ENCODE peak calls at places on chromosomes 7 and 10, in six cellular contexts. B, O, X, E, T and J are unnamed samples.

GRCh38 chr7:7742223-7742622 is 23.8 kb upstream of the RPA3 start:
- DNase-seq in E (no peak), B (no peak), X (no peak), T (no peak), O (no peak), J (no peak)

GRCh38 chr10:110657968-110658691 is 14.0 kb downstream of the RBM20 start:
- DNase-seq in B (no peak), O (no peak), T (no peak), X (no peak), E (no peak), J (no peak)

GRCh38 chr10:124715479-124715878 is 28.7 kb downstream of the FAM53B start:
- DNase-seq in O (peak), X (no peak), E (no peak), B (no peak), T (no peak), J (no peak)

GRCh38 chr7:5701085-5701914 is 80.2 kb downstream of the RNF216 start:
- DNase-seq in T (no peak), E (peak), B (no peak), O (no peak), X (no peak), J (peak)

GRCh38 chr7:68158686-68159255 is 1162.1 kb downstream of the TYW1 start:
- DNase-seq in T (no peak), X (no peak), B (no peak), E (no peak), O (no peak), J (no peak)

GRCh38 chr7:5420841-5421625 is 2.6 kb downstream of the TNRC18 start:
- DNase-seq in E (no peak), T (no peak), O (peak), X (no peak), B (no peak), J (peak)

GRCh38 chr7:24910551-24911212 is 69.3 kb downstream of the OSBPL3 start:
- DNase-seq in E (peak), X (no peak), T (no peak), B (no peak), O (no peak), J (no peak)

GRCh38 chr7:1768835-1769234 is 98.8 kb downstream of the ELFN1 start:
- DNase-seq in X (no peak), T (no peak), B (no peak), O (peak), E (no peak), J (no peak)

GRCh38 chr7:48144291-48144768 is 26.9 kb upstream of the ABCA13 start:
- DNase-seq in B (no peak), T (no peak), O (no peak), E (peak), X (no peak), J (no peak)

GRCh38 chr7:133081119-133081604 is 728 bp downstream of the CHCHD3 start:
- DNase-seq in X (peak), T (no peak), O (no peak), E (peak), B (no peak), J (peak)

GRCh38 chr10:92829042-92829785 is 19.1 kb upstream of the EXOC6 start:
- DNase-seq in O (no peak), X (no peak), B (no peak), E (no peak), T (no peak), J (no peak)

GRCh38 chr10:79382491-79382941 is 35.2 kb downstream of the PPIF start:
- DNase-seq in B (no peak), O (peak), E (no peak), X (no peak), T (peak), J (no peak)

GRCh38 chr10:19209319-19209718 is 160.7 kb downstream of the MALRD1 start:
- DNase-seq in T (no peak), E (no peak), O (no peak), X (no peak), B (no peak), J (no peak)

GRCh38 chr10:36882781-36883180 is 242.6 kb upstream of the ANKRD30A start:
- DNase-seq in E (no peak), T (no peak), X (no peak), O (no peak), B (no peak), J (no peak)

GRCh38 chr10:124999433-125000365 is 57.8 kb downstream of the ZRANB1 start:
- DNase-seq in O (peak), T (peak), X (no peak), E (peak), B (peak), J (peak)

GRCh38 chr10:127398967-127399350 is 150.2 kb upstream of the NPS start:
- DNase-seq in X (no peak), B (no peak), O (no peak), E (no peak), T (no peak), J (no peak)

GRCh38 chr10:96230527-96230926 is 40.8 kb downstream of the BLNK start:
- DNase-seq in T (no peak), B (no peak), X (no peak), E (no peak), O (no peak), J (no peak)

GRCh38 chr7:964401-965231 is 10.1 kb upstream of the ADAP1 start:
- DNase-seq in X (peak), T (peak), E (peak), O (peak), B (peak), J (peak)

GRCh38 chr10:101041252-101041761 is 10.3 kb downstream of the SFXN3 start:
- DNase-seq in B (peak), E (peak), X (peak), O (peak), T (peak), J (peak)

GRCh38 chr7:114988035-114988434 is 66.1 kb downstream of the MDFIC start:
- DNase-seq in E (no peak), B (no peak), O (no peak), T (no peak), X (no peak), J (peak)

GRCh38 chr7:51591223-51591622 is 274.6 kb upstream of the COBL start:
- DNase-seq in E (no peak), T (no peak), O (no peak), B (no peak), X (no peak), J (no peak)

GRCh38 chr7:16708980-16709379 is 44.6 kb upstream of the TSPAN13 start:
- DNase-seq in O (no peak), T (no peak), E (peak), B (peak), X (no peak), J (peak)

GRCh38 chr7:6197801-6198551 is 74.4 kb downstream of the CYTH3 start:
- DNase-seq in E (no peak), O (no peak), X (no peak), B (no peak), T (no peak), J (no peak)

GRCh38 chr10:47400251-47400650 is 16.2 kb upstream of the ZNF488 start:
- DNase-seq in X (no peak), O (peak), E (no peak), T (peak), B (no peak), J (no peak)

GRCh38 chr7:69399038-69399800 is 199.1 kb upstream of the AUTS2 start:
- DNase-seq in E (peak), O (no peak), X (peak), T (no peak), B (peak), J (peak)

GRCh38 chr10:90969148-90969547 is 48.3 kb upstream of the ANKRD1 start:
- DNase-seq in B (no peak), E (no peak), T (no peak), O (no peak), X (no peak), J (no peak)

GRCh38 chr10:51716981-51717380 is 17.6 kb upstream of the CSTF2T start:
- DNase-seq in E (no peak), T (no peak), X (no peak), O (no peak), B (no peak), J (no peak)

GRCh38 chr7:100157334-100158228 is 942 bp downstream of the TRAPPC14 start:
- DNase-seq in T (no peak), E (peak), B (no peak), X (no peak), O (no peak), J (peak)

DNA sequence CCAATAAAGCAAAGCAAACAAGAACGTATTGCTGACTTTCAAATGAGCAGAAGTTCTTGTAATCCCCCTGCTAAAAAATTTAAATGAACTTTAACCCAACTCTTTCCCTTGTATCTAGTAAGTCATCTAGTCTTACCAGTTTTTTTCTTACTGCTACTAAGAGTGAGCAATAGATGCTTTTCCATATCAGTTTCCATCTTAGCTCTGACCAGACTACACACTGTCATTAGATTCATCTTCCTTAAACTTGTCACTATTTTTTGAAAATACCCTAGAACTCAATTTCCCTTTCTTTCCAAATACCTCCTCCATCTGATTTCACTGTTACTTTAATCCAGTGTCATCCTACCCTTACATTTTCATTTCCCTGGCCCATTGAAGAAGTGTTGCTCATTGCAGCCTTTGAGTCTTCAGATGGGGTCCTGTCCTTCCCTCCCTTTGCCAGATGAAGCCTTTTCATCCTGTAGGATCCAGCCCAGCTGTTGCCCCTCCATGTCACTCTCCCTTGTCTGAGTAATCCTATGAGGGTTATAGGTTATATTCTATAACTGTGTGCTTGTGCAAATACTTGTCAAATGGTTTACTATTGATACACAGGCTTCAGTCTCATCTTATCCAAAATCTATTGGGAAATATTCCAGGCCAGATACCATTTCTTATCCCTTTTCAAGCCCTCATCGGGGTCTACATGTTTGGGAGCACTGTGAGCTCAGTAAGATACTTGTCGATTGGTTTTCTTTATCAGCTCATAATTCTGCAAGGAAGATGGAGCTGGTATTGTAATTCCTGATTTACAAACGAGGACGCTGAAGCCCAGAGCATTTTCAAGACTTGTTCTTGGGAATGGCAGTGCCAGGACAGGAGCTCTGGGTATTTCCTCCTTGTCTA is 51.5 kb upstream of the ITGB1 start:
- DNase-seq in E (peak), T (no peak), B (no peak), X (no peak), O (no peak), J (no peak)
- H3K4me3 ChIP-seq in E (no peak), T (no peak), B (no peak), X (no peak), O (no peak), J (no peak)

GRCh38 chr7:142085428-142085827 is 26.1 kb upstream of the MGAM2 start:
- DNase-seq in B (no peak), E (no peak), O (no peak), T (no peak), X (no peak), J (no peak)

GRCh38 chr7:142088022-142088714 is 23.4 kb upstream of the MGAM2 start:
- DNase-seq in E (no peak), T (no peak), B (no peak), X (no peak), O (no peak), J (no peak)

GRCh38 chr7:142083605-142084004 is 27.9 kb upstream of the MGAM2 start:
- DNase-seq in B (no peak), X (no peak), O (no peak), T (no peak), E (no peak), J (no peak)

GRCh38 chr7:142091957-142092356 is 19.6 kb upstream of the MGAM2 start:
- DNase-seq in E (no peak), B (no peak), T (no peak), X (no peak), O (no peak), J (no peak)

DNA sequence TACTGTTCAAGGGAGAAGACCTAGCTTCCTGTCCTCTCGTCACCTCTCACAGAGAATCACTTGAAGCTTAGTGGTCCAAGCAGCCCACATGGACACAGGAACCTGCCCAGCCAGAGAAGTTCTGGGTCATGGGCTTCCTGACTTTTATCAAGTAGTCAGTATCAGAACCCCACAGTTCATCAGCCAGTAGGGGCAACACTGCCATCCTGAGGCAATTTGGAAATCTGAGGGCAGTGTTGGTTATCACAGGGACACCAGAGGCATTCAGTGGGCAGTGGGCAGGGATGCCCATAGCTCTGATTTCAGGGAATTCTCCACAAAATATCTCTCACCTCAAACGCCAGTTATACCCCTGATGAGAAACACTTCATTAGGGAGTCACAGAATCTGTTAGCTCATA is 22.5 kb upstream of the MGAM2 start:
- DNase-seq in B (no peak), E (no peak), X (no peak), T (no peak), O (no peak), J (no peak)
- TF ChIP-seq CTCF in B (no peak), E (no peak), X (no peak), T (no peak), O (no peak), J (no peak)

GRCh38 chr7:122327969-122328368 is 23.4 kb upstream of the FEZF1 start:
- DNase-seq in E (no peak), T (no peak), B (no peak), X (no peak), O (no peak), J (no peak)

GRCh38 chr7:122329145-122329802 is 24.7 kb upstream of the FEZF1 start:
- DNase-seq in B (no peak), O (no peak), E (no peak), X (no peak), T (no peak), J (no peak)
- H3K4me3 ChIP-seq in B (no peak), O (no peak), E (no peak), X (no peak), T (no peak), J (no peak)

GRCh38 chr7:36115448-36116321 is 37.4 kb upstream of the EEPD1 start:
- DNase-seq in B (peak), X (peak), E (peak), T (peak), O (peak), J (peak)
- TF ChIP-seq CTCF in B (no peak), X (no peak), E (no peak), T (no peak), O (no peak), J (no peak)

GRCh38 chr7:155358948-155359712 is 61.5 kb downstream of the INSIG1 start:
- DNase-seq in E (no peak), X (no peak), O (peak), B (no peak), T (peak), J (no peak)
- H3K4me3 ChIP-seq in E (no peak), X (no peak), O (no peak), B (no peak), T (no peak), J (no peak)

GRCh38 chr7:142567201-142567600 is 182.1 kb upstream of the PRSS1 start:
- DNase-seq in X (no peak), T (no peak), B (no peak), O (no peak), E (no peak), J (no peak)
- TF ChIP-seq CTCF in X (no peak), T (no peak), B (no peak), O (no peak), E (no peak), J (no peak)

GRCh38 chr10:114867365-114867764 is 45.8 kb downstream of the FHIP2A start:
- DNase-seq in B (no peak), X (no peak), E (no peak), O (no peak), T (no peak), J (no peak)
- H3K4me3 ChIP-seq in B (no peak), X (no peak), E (no peak), O (no peak), T (no peak), J (no peak)

GRCh38 chr7:116341222-116341907 is 131.0 kb downstream of the TES start:
- DNase-seq in O (no peak), B (no peak), T (no peak), E (no peak), X (no peak), J (no peak)
- TF ChIP-seq CTCF in O (no peak), B (peak), T (no peak), E (peak), X (no peak), J (peak)

GRCh38 chr10:103276251-103276936 is 544 bp upstream of the INA start:
- DNase-seq in T (no peak), O (no peak), E (no peak), X (no peak), B (no peak), J (no peak)
- H3K4me3 ChIP-seq in T (no peak), O (no peak), E (no peak), X (no peak), B (no peak), J (no peak)